ENCODE peak calls at places on chromosomes 2 and 18, in five cellular contexts. T is foreskin fibroblast, Q is breast epithelium, G is psoas muscle, K is cardiac fibroblast. Y is an unnamed sample.

GRCh38 chr2:158714420-158714819 is 80.7 kb upstream of the DAPL1 start:
- DNase-seq in T (no peak), Q (no peak), G (no peak), K (no peak), Y (no peak)

GRCh38 chr2:191478754-191479679 is 198.9 kb upstream of the NABP1 start:
- DNase-seq in T (peak; percentile 79), Q (peak; percentile 47), G (no peak), K (peak; percentile 74), Y (peak; percentile 72)

GRCh38 chr2:27070653-27071276 is 689 bp downstream of the OST4 start:
- DNase-seq in T (no peak), Q (no peak), G (no peak), K (no peak), Y (no peak)

GRCh38 chr18:811192-812122 is 585 bp downstream of the YES1 start:
- DNase-seq in T (peak; percentile 47), Q (no peak), G (peak; percentile 58), K (peak; percentile 27), Y (peak; percentile 29)

GRCh38 chr2:50491541-50492114 is 540.3 kb downstream of the NRXN1 start:
- DNase-seq in T (peak; percentile 53), Q (no peak), G (no peak), K (peak; percentile 62), Y (peak; percentile 53)

GRCh38 chr2:112783187-112783721 is 1.0 kb downstream of the IL1A start:
- DNase-seq in T (no peak), Q (no peak), G (no peak), K (no peak), Y (no peak)

GRCh38 chr2:187774551-187775071 is 220.4 kb upstream of the TFPI start:
- DNase-seq in T (peak; percentile 56), Q (no peak), G (no peak), K (peak; percentile 18), Y (peak; percentile 63)

GRCh38 chr2:204691911-204692510 is 146.7 kb downstream of the PARD3B start:
- DNase-seq in T (peak; percentile 94), Q (peak; percentile 55), G (no peak), K (peak; percentile 94), Y (peak; percentile 91)

GRCh38 chr2:9247786-9248185 is 41.2 kb downstream of the ASAP2 start:
- DNase-seq in T (peak; percentile 30), Q (no peak), G (no peak), K (no peak), Y (no peak)

GRCh38 chr2:240519396-240520142 is 38.2 kb downstream of the ANKMY1 start:
- DNase-seq in T (peak; percentile 85), Q (no peak), G (no peak), K (peak; percentile 45), Y (peak; percentile 53)

GRCh38 chr2:72793798-72794447 is 31.9 kb downstream of the EXOC6B start:
- DNase-seq in T (peak; percentile 63), Q (no peak), G (no peak), K (peak; percentile 65), Y (peak; percentile 21)

GRCh38 chr2:12755384-12755783 is 38.6 kb downstream of the TRIB2 start:
- DNase-seq in T (no peak), Q (no peak), G (no peak), K (no peak), Y (no peak)

GRCh38 chr2:186737737-186738508 is 44.1 kb downstream of the FAM171B start:
- DNase-seq in T (no peak), Q (no peak), G (no peak), K (no peak), Y (no peak)

GRCh38 chr2:23636412-23636811 is 251.4 kb downstream of the KLHL29 start:
- DNase-seq in T (peak; percentile 33), Q (no peak), G (peak; percentile 37), K (peak; percentile 45), Y (peak; percentile 40)

GRCh38 chr2:73069041-73069854 is 2.3 kb downstream of the SFXN5 start:
- DNase-seq in T (peak; percentile 45), Q (no peak), G (no peak), K (no peak), Y (no peak)

GRCh38 chr2:188450740-188451480 is 159.2 kb downstream of the GULP1 start:
- DNase-seq in T (peak; percentile 77), Q (no peak), G (no peak), K (peak; percentile 13), Y (peak; percentile 69)

GRCh38 chr2:100606740-100607343 is 44.0 kb downstream of the PDCL3 start:
- DNase-seq in T (peak; percentile 71), Q (no peak), G (no peak), K (peak; percentile 48), Y (peak; percentile 54)

GRCh38 chr2:74146929-74147728 is 583 bp downstream of the BOLA3 start:
- DNase-seq in T (peak; percentile 64), Q (no peak), G (peak; percentile 30), K (peak; percentile 39), Y (peak; percentile 55)

GRCh38 chr2:237627463-237628321 is at the start of gene LRRFIP1:
- DNase-seq in T (peak; percentile 67), Q (no peak), G (peak; percentile 56), K (peak; percentile 47), Y (no peak)

GRCh38 chr2:159484537-159484936 is 131.8 kb downstream of the BAZ2B start:
- DNase-seq in T (no peak), Q (no peak), G (no peak), K (no peak), Y (no peak)

GRCh38 chr18:23528580-23529472 is 25.5 kb downstream of the RMC1 start:
- DNase-seq in T (peak; percentile 75), Q (no peak), G (peak; percentile 77), K (peak; percentile 63), Y (peak; percentile 93)

GRCh38 chr18:39199231-39199855 is 1633.7 kb upstream of the CELF4 start:
- DNase-seq in T (peak; percentile 2), Q (no peak), G (no peak), K (no peak), Y (no peak)

DNA sequence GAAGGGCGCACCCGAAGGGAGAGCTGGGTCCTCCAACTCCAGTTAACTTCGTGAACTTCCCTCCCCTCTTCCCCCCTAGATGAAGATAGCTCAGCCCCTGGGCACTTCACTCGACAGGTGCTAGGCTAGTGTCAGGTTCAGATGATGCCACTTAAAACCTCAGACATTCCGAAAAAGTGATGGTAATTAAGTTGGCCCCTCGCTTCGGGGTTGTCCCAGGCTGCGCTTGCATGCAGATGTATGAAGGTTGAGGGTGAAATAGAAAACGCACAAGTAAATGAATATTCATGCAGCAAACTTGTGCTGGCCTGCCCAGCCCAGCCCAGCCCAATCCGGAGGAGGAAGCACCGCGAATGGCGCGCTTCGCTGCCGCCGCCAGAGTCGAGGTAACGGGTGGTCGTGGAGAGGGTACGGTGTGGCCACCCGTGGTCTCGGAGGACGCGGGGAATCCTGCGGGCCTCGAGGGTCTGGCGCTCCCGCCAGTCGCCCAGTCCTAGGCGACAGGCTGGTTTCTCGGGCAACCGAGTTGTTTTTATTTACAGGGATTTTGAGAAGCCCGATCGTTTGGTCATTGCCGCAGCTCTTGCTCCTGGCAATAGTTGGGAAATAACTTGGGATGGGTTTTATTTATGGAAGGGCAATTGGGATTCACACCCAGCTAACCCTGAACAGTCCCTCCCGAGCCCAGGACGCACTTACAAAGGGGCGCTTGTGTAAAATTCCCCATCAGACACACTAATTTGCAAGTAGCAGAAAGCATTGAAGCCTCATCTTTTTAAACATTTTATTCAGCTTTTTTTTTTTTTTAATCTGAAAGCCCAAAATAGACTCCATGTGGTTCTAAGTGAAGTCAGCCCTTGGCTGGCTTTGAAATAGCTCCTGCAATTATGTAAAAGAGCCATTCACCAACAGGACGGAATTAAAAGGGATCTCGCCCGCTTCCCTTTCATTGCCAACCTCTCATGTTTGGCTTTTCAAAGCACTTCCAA is 3.3 kb upstream of the GBX2 start:
- DNase-seq in T (peak; percentile 33), Q (no peak), G (no peak), K (no peak), Y (no peak)
- H3K4me3 ChIP-seq in T (no peak overlapping the region), Q (no peak overlapping the region), G (no peak overlapping the region), K (no peak overlapping the region), Y (no peak overlapping the region)

GRCh38 chr18:35441857-35442595 is 55.7 kb downstream of the INO80C start:
- DNase-seq in T (peak; percentile 14), Q (peak; percentile 21), G (no peak), K (no peak), Y (no peak)
- TF ChIP-seq CTCF in T (no peak), Q (no peak), G (no peak), K (no peak), Y (no peak)

DNA sequence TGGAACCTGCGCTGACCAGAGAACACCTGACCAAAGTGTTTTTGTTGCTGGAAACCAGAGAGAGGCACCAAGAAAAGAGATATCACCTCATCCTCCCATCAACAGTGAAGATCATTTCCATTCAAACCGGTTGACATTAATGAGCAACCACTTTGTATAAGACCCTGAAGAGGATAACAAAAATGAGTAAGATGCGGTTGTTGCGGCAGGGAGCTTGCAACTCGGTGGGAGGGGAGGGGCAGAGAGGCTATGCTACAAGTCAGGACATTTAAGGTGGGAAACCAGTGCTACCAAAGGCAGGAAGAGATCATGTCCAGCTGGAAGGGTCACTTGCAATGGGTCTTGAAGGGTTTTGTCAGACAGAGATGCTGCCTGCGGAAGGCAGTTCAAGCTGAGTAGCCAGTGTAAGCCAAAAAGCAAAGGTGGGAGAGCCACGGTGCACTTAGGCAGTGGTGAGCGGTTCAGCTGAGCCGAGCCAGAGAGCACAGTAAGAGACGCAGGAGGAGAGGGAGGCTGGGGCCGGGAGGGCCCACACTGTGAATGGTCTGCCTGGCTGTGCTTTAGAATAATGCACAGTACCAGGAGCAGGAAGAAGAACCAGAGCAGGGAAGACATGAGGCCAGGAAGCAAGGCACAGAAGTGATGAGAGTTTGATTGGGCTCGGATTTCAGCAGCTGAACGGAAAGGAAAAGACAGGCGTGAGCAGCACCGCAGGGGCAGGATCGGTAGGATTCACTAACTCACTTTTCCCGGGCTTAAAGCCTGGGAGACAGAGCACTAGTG is 24.4 kb upstream of the DTNB start:
- DNase-seq in T (peak; percentile 49), Q (no peak), G (no peak), K (peak; percentile 23), Y (no peak)
- H3K4me3 ChIP-seq in T (peak overlapping the region; percentile 13), Q (no peak overlapping the region), G (no peak overlapping the region), K (no peak overlapping the region), Y (no peak overlapping the region)

DNA sequence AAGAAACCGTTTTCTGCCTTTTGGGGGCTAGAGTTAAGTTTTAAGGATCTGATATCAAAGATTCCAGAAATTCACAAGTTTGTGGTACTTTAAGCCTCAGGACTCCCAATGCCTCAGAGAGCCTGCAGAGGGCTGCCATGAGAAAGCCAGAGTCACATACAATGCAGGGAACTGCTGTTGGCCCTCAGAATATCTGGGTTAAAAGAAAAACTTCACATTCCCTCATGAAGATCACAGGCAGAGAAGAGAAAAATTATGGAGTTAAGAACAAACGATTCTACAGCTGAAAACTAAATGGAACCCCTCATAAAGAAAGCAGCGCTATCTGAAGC is 39.5 kb downstream of the HDAC4 start:
- DNase-seq in T (peak; percentile 76), Q (no peak), G (no peak), K (peak; percentile 43), Y (no peak)
- TF ChIP-seq CTCF in T (peak; percentile 47), Q (no peak), G (no peak), K (peak; percentile 13), Y (peak; percentile 22)

GRCh38 chr2:178072000-178072382 is 586 bp downstream of the PDE11A start:
- DNase-seq in T (no peak), Q (no peak), G (no peak), K (no peak), Y (no peak)
- H3K4me3 ChIP-seq in T (no peak overlapping the region), Q (peak overlapping the region; percentile 54), G (peak overlapping the region; percentile 65), K (no peak overlapping the region), Y (no peak overlapping the region)

Y was measured in fibroblast of mammary gland.